ENCODE peak calls at places on chromosomes 6 and 20, in six cellular contexts. H, Z, W, Y, F and S are unnamed samples.

GRCh38 chr20:22214296-22214695 is 370.1 kb downstream of the FOXA2 start:
- DNase-seq in Z (no peak), F (no peak), W (no peak), Y (no peak), H (no peak), S (no peak)

GRCh38 chr6:76495909-76496308 is 423.4 kb upstream of the IMPG1 start:
- DNase-seq in W (no peak), Y (no peak), H (no peak), Z (no peak), F (no peak), S (no peak)

GRCh38 chr6:170251776-170252571 is 38.9 kb downstream of the DLL1 start:
- DNase-seq in F (no peak), W (no peak), H (no peak), Z (no peak), Y (no peak), S (no peak)

GRCh38 chr6:141677598-141678211 is 455.0 kb upstream of the GJE1 start:
- DNase-seq in H (no peak), Y (no peak), W (peak), Z (no peak), F (peak), S (no peak)

GRCh38 chr6:11575408-11576033 is 38.0 kb downstream of the TMEM170B start:
- DNase-seq in H (no peak), Y (peak), Z (no peak), W (peak), F (peak), S (peak)

GRCh38 chr20:34993941-34994508 is 38.4 kb downstream of the MYH7B start:
- DNase-seq in W (no peak), F (no peak), Z (no peak), Y (no peak), H (no peak), S (no peak)

GRCh38 chr20:51446656-51447055 is 95.9 kb downstream of the NFATC2 start:
- DNase-seq in F (peak), Z (peak), Y (no peak), W (peak), H (no peak), S (no peak)

GRCh38 chr20:59181936-59182335 is 18.3 kb downstream of the ZNF831 start:
- DNase-seq in H (no peak), W (no peak), F (no peak), Y (no peak), Z (no peak), S (peak)

GRCh38 chr20:62305765-62306431 is 3.1 kb downstream of the ADRM1 start:
- DNase-seq in Y (no peak), W (peak), H (no peak), Z (no peak), F (no peak), S (no peak)

GRCh38 chr6:136846046-136846445 is 23.7 kb downstream of the PEX7 start:
- DNase-seq in Z (no peak), F (peak), H (no peak), Y (no peak), W (peak), S (peak)

GRCh38 chr20:48314925-48315592 is 512.7 kb downstream of the PREX1 start:
- DNase-seq in H (no peak), F (no peak), Z (no peak), Y (no peak), W (no peak), S (no peak)

GRCh38 chr6:43809417-43810305 is 39.6 kb downstream of the VEGFA start:
- DNase-seq in H (no peak), W (peak), F (peak), Y (peak), Z (no peak), S (no peak)

GRCh38 chr6:124679392-124679791 is 282.8 kb upstream of the RNF217 start:
- DNase-seq in W (no peak), F (peak), H (no peak), Y (no peak), Z (no peak), S (no peak)

GRCh38 chr6:134240664-134241431 is 77.1 kb downstream of the SGK1 start:
- DNase-seq in Y (no peak), W (no peak), F (no peak), H (peak), Z (peak), S (peak)

GRCh38 chr20:37879843-37880242 is 23.1 kb upstream of the VSTM2L start:
- DNase-seq in H (no peak), W (no peak), Z (no peak), Y (no peak), F (no peak), S (no peak)